ENCODE peak calls at places on chromosomes 2 and 18, in six cellular contexts. W is right lobe of liver, S is fibroblast of the aortic adventitia, D is stomach, O is breast epithelium, Q is testis. N is an unnamed sample.

GRCh38 chr18:78559584-78559983 is 420.0 kb upstream of the SALL3 start:
- DNase-seq in Q (no peak), S (no peak), D (no peak), W (peak; percentile 39), O (no peak), N (no peak)

GRCh38 chr2:157990173-157990572 is 111.5 kb upstream of the UPP2 start:
- DNase-seq in Q (no peak), W (no peak), S (no peak), O (no peak), D (no peak), N (no peak)

GRCh38 chr2:133718688-133719201 is 150.5 kb upstream of the NCKAP5 start:
- DNase-seq in W (peak; percentile 48), Q (no peak), O (no peak), D (no peak), S (peak; percentile 88), N (no peak)

GRCh38 chr2:58594175-58594574 is 353.1 kb upstream of the FANCL start:
- DNase-seq in D (no peak), O (no peak), Q (no peak), S (no peak), W (no peak), N (peak; percentile 60)

GRCh38 chr2:60215295-60215990 is 338.0 kb downstream of the BCL11A start:
- DNase-seq in Q (no peak), S (no peak), W (no peak), O (no peak), D (no peak), N (peak; percentile 37)

GRCh38 chr18:63979409-63979908 is 9.6 kb downstream of the SERPINB8 start:
- DNase-seq in W (peak; percentile 58), S (peak; percentile 80), O (no peak), Q (peak; percentile 75), D (peak; percentile 51), N (peak; percentile 41)

GRCh38 chr2:16331761-16332160 is 333.9 kb downstream of the CYRIA start:
- DNase-seq in Q (no peak), D (no peak), W (no peak), O (no peak), S (no peak), N (no peak)

GRCh38 chr2:237305579-237305978 is 108.4 kb downstream of the COL6A3 start:
- DNase-seq in S (no peak), O (no peak), W (no peak), Q (no peak), D (no peak), N (no peak)

GRCh38 chr2:33378551-33379220 is 97.8 kb upstream of the RASGRP3 start:
- DNase-seq in Q (peak; percentile 43), W (no peak), D (no peak), S (peak; percentile 54), O (no peak), N (no peak)

GRCh38 chr2:110748489-110748867 is 16.1 kb downstream of the ACOXL start:
- DNase-seq in Q (no peak), W (no peak), D (peak; percentile 42), S (no peak), O (no peak), N (no peak)

GRCh38 chr2:242031481-242032019 is 162.0 kb downstream of the RTP5 start:
- DNase-seq in W (peak; percentile 23), O (peak; percentile 48), Q (no peak), S (peak; percentile 53), D (no peak), N (no peak)

GRCh38 chr2:39772086-39772811 is 6.8 kb downstream of the THUMPD2 start:
- DNase-seq in O (no peak), Q (no peak), D (no peak), W (no peak), S (peak; percentile 51), N (no peak)

GRCh38 chr2:241933175-241933911 is 63.8 kb downstream of the RTP5 start:
- DNase-seq in D (peak; percentile 21), Q (peak; percentile 58), W (peak; percentile 41), S (peak; percentile 16), O (peak; percentile 36), N (no peak)

GRCh38 chr2:54924121-54924520 is 126.1 kb downstream of the RTN4 start:
- DNase-seq in O (no peak), Q (no peak), S (no peak), W (no peak), D (no peak), N (no peak)

GRCh38 chr18:50039736-50040135 is 155.2 kb downstream of the MYO5B start:
- DNase-seq in W (no peak), S (no peak), O (no peak), D (no peak), Q (no peak), N (no peak)

GRCh38 chr2:6454286-6454990 is 411.3 kb downstream of the CMPK2 start:
- DNase-seq in W (no peak), S (no peak), Q (no peak), O (no peak), D (no peak), N (no peak)

GRCh38 chr2:230990899-230991150 is 5.1 kb upstream of the SPATA3 start:
- DNase-seq in W (no peak), Q (no peak), D (no peak), S (no peak), O (no peak), N (no peak)

GRCh38 chr2:233152541-233152940 is 92.4 kb downstream of the INPP5D start:
- DNase-seq in D (no peak), O (no peak), W (no peak), Q (peak; percentile 40), S (peak; percentile 62), N (no peak)

GRCh38 chr2:120513776-120514357 is 167.9 kb downstream of the INHBB start:
- DNase-seq in S (no peak), D (no peak), Q (no peak), O (no peak), W (peak; percentile 31), N (no peak)

GRCh38 chr2:217833439-217833838 is 169.4 kb downstream of the TNS1 start:
- DNase-seq in S (no peak), Q (no peak), O (no peak), W (no peak), D (no peak), N (no peak)

GRCh38 chr18:78936251-78937005 is 43.2 kb upstream of the SALL3 start:
- DNase-seq in Q (no peak), S (no peak), O (no peak), W (peak; percentile 3), D (no peak), N (no peak)

GRCh38 chr18:6210349-6211173 is 204.2 kb downstream of the L3MBTL4 start:
- DNase-seq in Q (no peak), O (no peak), W (no peak), D (no peak), S (no peak), N (no peak)

GRCh38 chr2:241154915-241155314 is 4.6 kb downstream of the PPP1R7 start:
- DNase-seq in S (peak; percentile 63), O (no peak), D (no peak), Q (no peak), W (no peak), N (no peak)

GRCh38 chr2:128315122-128315828 is 3.4 kb downstream of the HS6ST1 start:
- DNase-seq in W (peak; percentile 38), O (peak; percentile 48), S (no peak), Q (peak; percentile 18), D (peak; percentile 23), N (no peak)

GRCh38 chr2:110773470-110773921 is 41.1 kb downstream of the ACOXL start:
- DNase-seq in S (peak; percentile 30), W (peak; percentile 90), D (peak; percentile 78), Q (no peak), O (no peak), N (no peak)

GRCh38 chr2:106577252-106577651 is 90.1 kb downstream of the CD8B2 start:
- DNase-seq in Q (no peak), O (no peak), S (no peak), D (no peak), W (no peak), N (no peak)
- TF ChIP-seq CTCF in Q (no peak), O (no peak), S (no peak), D (no peak), W (no peak), N (no peak)

DNA sequence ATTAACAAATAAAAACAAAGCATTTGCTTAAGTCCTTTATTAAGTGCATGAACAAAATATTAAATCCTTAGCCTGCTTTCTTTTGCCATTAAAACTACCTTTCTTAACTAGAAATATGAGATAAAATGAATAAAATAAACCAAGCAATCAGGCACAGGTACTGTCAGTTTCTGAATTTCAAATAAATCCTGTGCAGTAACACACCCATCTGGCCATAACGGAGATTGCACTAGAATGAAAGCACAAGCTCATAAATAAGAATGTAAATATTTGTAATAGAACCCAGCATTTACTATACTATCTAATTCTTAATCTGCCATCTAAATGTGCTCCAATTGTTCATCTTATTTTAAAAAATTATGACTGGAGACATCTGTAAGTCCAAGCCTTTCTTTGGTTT is 31.9 kb downstream of the PRKRA start:
- DNase-seq in W (no peak), O (no peak), Q (no peak), D (no peak), S (peak; percentile 52), N (no peak)
- TF ChIP-seq CTCF in W (peak; percentile 27), O (peak; percentile 27), Q (peak; percentile 15), D (no peak), S (peak; percentile 30), N (peak; percentile 26)

GRCh38 chr18:69399253-69399652 is 1.4 kb upstream of the DOK6 start:
- DNase-seq in S (no peak), W (no peak), Q (no peak), O (no peak), D (no peak), N (no peak)

GRCh38 chr18:69402219-69402989 is 1.7 kb downstream of the DOK6 start:
- DNase-seq in Q (peak; percentile 18), S (peak; percentile 2), D (no peak), O (no peak), W (no peak), N (peak; percentile 53)

GRCh38 chr18:69400976-69401474 is 337 bp downstream of the DOK6 start:
- DNase-seq in W (peak; percentile 47), O (peak; percentile 34), S (peak; percentile 21), Q (peak; percentile 23), D (no peak), N (peak; percentile 67)

GRCh38 chr18:69400253-69400975 is at the start of gene DOK6:
- DNase-seq in D (no peak), Q (peak; percentile 81), W (peak; percentile 60), S (peak; percentile 65), O (peak; percentile 47), N (peak; percentile 86)

DNA sequence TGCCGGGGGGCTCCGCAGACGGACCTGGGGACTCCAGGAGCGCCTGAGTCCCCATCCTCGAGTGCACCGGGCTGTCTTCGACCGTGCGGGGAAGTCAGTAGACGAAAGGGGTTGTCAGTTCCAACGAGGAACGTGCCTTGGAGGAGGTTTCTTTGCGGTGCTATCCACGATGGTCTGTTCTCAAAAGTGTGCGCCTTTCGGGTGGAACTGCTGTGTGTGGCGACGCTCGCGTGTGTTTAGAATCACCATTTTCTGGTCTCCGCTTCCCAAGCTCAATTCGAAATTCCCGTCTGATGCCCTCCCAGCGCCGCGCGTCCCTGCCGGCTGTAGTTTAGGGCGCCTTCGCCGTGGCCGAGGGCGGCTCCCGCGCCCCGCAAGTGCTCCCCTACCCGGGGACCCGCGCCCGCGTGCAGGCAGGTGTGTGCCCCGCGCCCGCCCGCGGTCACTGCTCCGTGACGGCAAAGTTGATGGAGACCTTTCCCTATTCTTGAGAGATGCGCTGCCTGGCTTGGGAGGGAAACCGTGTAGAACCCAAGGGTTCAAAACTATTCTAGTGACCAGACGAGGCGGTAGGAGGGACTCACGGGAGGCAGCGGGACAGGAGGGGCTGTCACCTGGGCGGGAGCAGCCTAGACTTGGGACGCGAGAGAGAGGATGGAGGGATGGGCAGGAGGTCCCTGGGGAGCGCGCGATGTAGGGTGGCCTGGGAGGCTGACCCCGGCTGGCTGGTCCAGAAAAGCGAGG is 959 bp downstream of the DOK6 start:
- DNase-seq in D (no peak), W (no peak), Q (peak; percentile 14), S (peak; percentile 26), O (no peak), N (peak; percentile 32)
- TF ChIP-seq CTCF in D (no peak), W (no peak), Q (no peak), S (no peak), O (no peak), N (no peak)

GRCh38 chr2:190881480-190882326 is 1.1 kb downstream of the GLS start:
- DNase-seq in O (peak; percentile 55), W (peak; percentile 66), S (peak; percentile 68), D (peak; percentile 59), Q (peak; percentile 85), N (peak; percentile 74)
- TF ChIP-seq CTCF in O (no peak), W (no peak), S (no peak), D (no peak), Q (no peak), N (no peak)